ENCODE peak calls at places on chromosome 9, in six cellular contexts. W, F, D, R, Z and U are unnamed samples.

GRCh38 chr9:134035041-134036039 is 10.1 kb downstream of the BRD3OS start:
- DNase-seq in D (no peak), Z (no peak), W (no peak), R (no peak), F (no peak), U (no peak)

GRCh38 chr9:133524679-133525228 is at the start of gene MYMK:
- DNase-seq in W (no peak), D (no peak), Z (no peak), F (no peak), R (no peak), U (no peak)

GRCh38 chr9:26261503-26262330 is 583.5 kb upstream of the TUSC1 start:
- DNase-seq in Z (no peak), D (peak), R (no peak), F (peak), W (peak), U (peak)

GRCh38 chr9:129752915-129753724 is at the start of gene PTGES:
- DNase-seq in D (peak), W (peak), Z (peak), F (peak), R (peak), U (no peak)

GRCh38 chr9:135098400-135099105 is 11.1 kb downstream of the OLFM1 start:
- DNase-seq in D (peak), Z (no peak), W (peak), F (peak), R (peak), U (no peak)

GRCh38 chr9:115882911-115883310 is 270.7 kb upstream of the PAPPA start:
- DNase-seq in Z (no peak), R (no peak), D (peak), W (no peak), F (no peak), U (no peak)

GRCh38 chr9:129497064-129497836 is 123.7 kb downstream of the C9orf50 start:
- DNase-seq in F (no peak), R (no peak), D (no peak), W (no peak), Z (no peak), U (no peak)

GRCh38 chr9:129138476-129139232 is 27.4 kb downstream of the PTPA start:
- DNase-seq in R (peak), F (peak), D (peak), W (no peak), Z (peak), U (no peak)

GRCh38 chr9:110578896-110579752 is at the start of gene SVEP1:
- DNase-seq in F (no peak), Z (peak), R (no peak), W (no peak), D (peak), U (no peak)

GRCh38 chr9:17480966-17481365 is 97.9 kb upstream of the SH3GL2 start:
- DNase-seq in D (no peak), Z (no peak), F (no peak), W (no peak), R (no peak), U (no peak)

GRCh38 chr9:22040760-22041159 is 31.7 kb upstream of the CDKN2B start:
- DNase-seq in Z (no peak), R (no peak), W (no peak), F (peak), D (peak), U (no peak)

GRCh38 chr9:20117985-20118384 is 329.1 kb upstream of the SLC24A2 start:
- DNase-seq in R (no peak), D (no peak), F (no peak), W (no peak), Z (no peak), U (no peak)

GRCh38 chr9:106179181-106179580 is 484.8 kb downstream of the TMEM38B start:
- DNase-seq in R (peak), F (no peak), Z (no peak), W (no peak), D (no peak), U (no peak)

GRCh38 chr9:91949946-91950664 is at the start of gene ROR2:
- DNase-seq in W (peak), Z (peak), D (peak), F (peak), R (peak), U (no peak)

GRCh38 chr9:22528485-22528884 is 81.9 kb downstream of the DMRTA1 start:
- DNase-seq in F (peak), D (peak), R (peak), W (peak), Z (no peak), U (no peak)

GRCh38 chr9:79583957-79584654 is 12.3 kb downstream of the TLE4 start:
- DNase-seq in W (no peak), D (no peak), R (no peak), F (no peak), Z (no peak), U (no peak)

GRCh38 chr9:114033397-114034103 is 44.5 kb downstream of the AMBP start:
- DNase-seq in D (no peak), R (peak), Z (peak), F (no peak), W (peak), U (no peak)

GRCh38 chr9:135962696-135963307 is 1.6 kb upstream of the UBAC1 start:
- DNase-seq in Z (no peak), R (no peak), D (no peak), F (no peak), W (no peak), U (no peak)

GRCh38 chr9:123111977-123112869 is 78.8 kb downstream of the GPR21 start:
- DNase-seq in D (no peak), F (no peak), R (no peak), Z (peak), W (no peak), U (no peak)